ENCODE peak calls at places on chromosome 17, in five cellular contexts. O is tibial nerve, N is lower leg skin, W is A673, F is gastrocnemius medialis. H is an unnamed sample.

GRCh38 chr17:4600563-4600962 is 16.2 kb downstream of the SMTNL2 start:
- DNase-seq in O (no peak), N (no peak), W (no peak), F (peak; percentile 98), H (no peak)

GRCh38 chr17:32502710-32503109 is 15.9 kb downstream of the CDK5R1 start:
- DNase-seq in O (no peak), N (no peak), W (no peak), F (no peak), H (no peak)

GRCh38 chr17:65294184-65294719 is 157.1 kb downstream of the RGS9 start:
- DNase-seq in O (no peak), N (peak; percentile 86), W (peak; percentile 84), F (peak; percentile 52), H (peak; percentile 20)

GRCh38 chr17:37273419-37274051 is 102.2 kb upstream of the C17orf78 start:
- DNase-seq in O (no peak), N (no peak), W (peak; percentile 3), F (no peak), H (no peak)

GRCh38 chr17:18968945-18969887 is 17.3 kb downstream of the SLC5A10 start:
- DNase-seq in O (no peak), N (no peak), W (no peak), F (no peak), H (no peak)

GRCh38 chr17:32287804-32288511 is 22.3 kb downstream of the RHBDL3 start:
- DNase-seq in O (no peak), N (no peak), W (no peak), F (no peak), H (no peak)

GRCh38 chr17:76140661-76141211 is 309 bp downstream of the FOXJ1 start:
- DNase-seq in O (no peak), N (no peak), W (no peak), F (no peak), H (no peak)

GRCh38 chr17:41354538-41354937 is 3.9 kb upstream of the KRT33A start:
- DNase-seq in O (no peak), N (no peak), W (no peak), F (no peak), H (no peak)

GRCh38 chr17:80825471-80826345 is 165.9 kb upstream of the CHMP6 start:
- DNase-seq in O (no peak), N (no peak), W (no peak), F (peak; percentile 25), H (no peak)

GRCh38 chr17:80826346-80826954 is 165.2 kb upstream of the CHMP6 start:
- DNase-seq in O (no peak), N (no peak), W (no peak), F (peak; percentile 55), H (no peak)

GRCh38 chr17:80829166-80829813 is 162.4 kb upstream of the CHMP6 start:
- DNase-seq in O (no peak), N (no peak), W (no peak), F (peak; percentile 13), H (no peak)

GRCh38 chr17:80826955-80827645 is 164.5 kb upstream of the CHMP6 start:
- DNase-seq in O (peak; percentile 26), N (peak; percentile 95), W (peak; percentile 88), F (peak; percentile 91), H (peak; percentile 96)

DNA sequence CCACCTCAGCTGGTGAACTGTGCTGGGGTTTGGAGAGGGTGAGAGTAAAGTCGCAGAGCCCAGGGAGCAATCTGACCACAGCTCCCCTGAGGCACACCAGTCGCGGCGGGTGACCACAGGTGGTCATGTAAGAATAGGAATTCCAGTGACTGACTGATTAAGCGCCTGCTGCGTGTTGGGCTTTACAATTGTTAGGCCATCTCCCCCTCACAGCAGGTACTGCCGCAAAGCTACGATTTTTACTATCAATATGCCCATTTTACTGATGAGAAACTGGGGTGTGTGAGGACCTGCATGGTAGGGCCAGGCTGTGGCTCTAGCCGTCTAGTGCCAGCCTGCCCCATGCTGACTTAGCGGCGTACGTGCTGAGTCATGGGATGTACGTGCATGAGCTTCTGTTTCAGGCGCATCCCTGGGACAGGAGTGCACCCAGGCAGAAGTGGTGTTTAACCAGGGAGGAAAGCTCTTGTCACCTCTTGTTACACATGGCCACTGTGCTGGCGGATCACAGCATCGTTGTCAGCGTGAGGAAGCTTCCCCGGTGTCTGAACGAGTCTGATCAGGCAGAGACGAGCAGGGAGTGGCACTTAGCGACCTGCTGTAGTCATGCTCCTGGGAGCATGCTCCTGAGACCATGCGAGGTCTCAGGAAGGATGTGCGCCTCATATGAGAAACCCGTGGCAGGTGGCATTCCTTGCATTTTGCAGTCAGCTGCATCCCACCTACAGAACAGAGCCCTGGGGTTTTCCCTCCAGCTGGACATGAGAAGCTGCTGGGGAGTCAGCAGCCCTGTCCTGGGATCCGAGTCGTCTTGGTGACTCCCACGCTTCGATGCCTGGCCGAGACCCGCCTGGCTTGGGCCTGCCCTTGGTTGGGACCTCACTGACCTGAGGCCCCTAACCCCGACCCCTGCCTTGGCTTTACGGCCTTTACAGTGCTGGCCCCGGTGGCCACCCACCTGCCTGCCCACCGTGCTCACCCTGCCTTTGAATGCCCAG is 163.7 kb upstream of the CHMP6 start:
- DNase-seq in O (no peak), N (no peak), W (peak; percentile 38), F (peak; percentile 41), H (no peak)
- H3K4me3 ChIP-seq in O (no peak overlapping the region), N (no peak overlapping the region), W (no peak overlapping the region), F (no peak overlapping the region), H (no peak overlapping the region)

GRCh38 chr17:49495842-49496182 is 719 bp downstream of the NGFR start:
- DNase-seq in O (no peak), N (no peak), W (no peak), F (no peak), H (no peak)
- H3K4me3 ChIP-seq in O (peak overlapping the region; percentile 52), N (peak overlapping the region; percentile 27), W (peak overlapping the region; percentile 84), F (peak overlapping the region; percentile 67), H (peak overlapping the region; percentile 47)

DNA sequence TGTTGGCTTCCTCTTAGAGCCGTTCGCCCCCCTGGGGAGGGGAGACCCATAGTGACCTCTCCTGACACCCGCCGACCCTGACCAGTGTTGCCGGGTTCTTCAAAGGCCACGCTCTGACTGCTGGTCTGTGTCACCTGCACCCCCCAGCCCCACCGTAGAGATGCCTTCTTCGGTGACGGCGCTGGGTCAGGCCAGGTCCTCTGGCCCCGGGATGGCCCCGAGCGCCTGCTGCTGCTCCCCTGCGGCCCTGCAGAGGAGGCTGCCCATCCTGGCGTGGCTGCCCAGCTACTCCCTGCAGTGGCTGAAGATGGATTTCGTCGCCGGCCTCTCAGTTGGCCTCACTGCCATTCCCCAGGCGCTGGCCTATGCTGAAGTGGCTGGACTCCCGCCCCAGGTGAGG is 1.2 kb downstream of the SLC26A11 start:
- DNase-seq in O (no peak), N (no peak), W (no peak), F (no peak), H (no peak)
- H3K4me3 ChIP-seq in O (peak overlapping the region; percentile 98), N (no peak overlapping the region), W (peak overlapping the region; percentile 61), F (peak overlapping the region; percentile 84), H (peak overlapping the region; percentile 79)

GRCh38 chr17:73552300-73553088 is 91.8 kb downstream of the SDK2 start:
- DNase-seq in O (no peak), N (no peak), W (no peak), F (no peak), H (no peak)
- H3K4me3 ChIP-seq in O (peak overlapping the region; percentile 4), N (no peak overlapping the region), W (peak overlapping the region; percentile 32), F (no peak overlapping the region), H (no peak overlapping the region)